ENCODE peak calls at places on chromosomes 16 and 17, in eight cellular contexts. T, P, E, B, K, O, R and S are unnamed samples.

GRCh38 chr17:4394208-4395110 is 28.0 kb upstream of the UBE2G1 start:
- DNase-seq in T (no peak), P (no peak), E (no peak), B (no peak), K (no peak), O (no peak), R (no peak), S (peak; percentile 1)

GRCh38 chr17:29154516-29155234 is 25.5 kb downstream of the MYO18A start:
- DNase-seq in T (no peak), P (no peak), E (no peak), B (no peak), K (peak; percentile 49), O (no peak), R (no peak), S (no peak)

GRCh38 chr17:55451758-55452468 is 30.3 kb upstream of the MMD start:
- DNase-seq in T (no peak), P (peak; percentile 62), E (no peak), B (no peak), K (no peak), O (no peak), R (no peak), S (no peak)

GRCh38 chr17:40530988-40531971 is 29.9 kb upstream of the TNS4 start:
- DNase-seq in T (peak; percentile 8), P (no peak), E (no peak), B (no peak), K (no peak), O (no peak), R (no peak), S (no peak)

GRCh38 chr16:9061358-9061813 is 30.1 kb upstream of the HAPSTR1 start:
- DNase-seq in T (no peak), P (no peak), E (no peak), B (no peak), K (no peak), O (no peak), R (no peak), S (no peak)

GRCh38 chr17:20157078-20157360 is 147.9 kb downstream of the SPECC1 start:
- DNase-seq in T (no peak), P (no peak), E (no peak), B (no peak), K (peak; percentile 35), O (no peak), R (no peak), S (no peak)

GRCh38 chr17:80457236-80457856 is 19.1 kb downstream of the NPTX1 start:
- DNase-seq in T (no peak), P (no peak), E (no peak), B (no peak), K (no peak), O (no peak), R (no peak), S (peak; percentile 42)

GRCh38 chr16:11576427-11577289 is 10.1 kb downstream of the LITAF start:
- DNase-seq in T (no peak), P (no peak), E (no peak), B (peak; percentile 66), K (no peak), O (peak; percentile 66), R (no peak), S (no peak)

GRCh38 chr17:77489239-77489897 is 348.6 kb downstream of the SEC14L1 start:
- DNase-seq in T (no peak), P (no peak), E (no peak), B (no peak), K (no peak), O (peak; percentile 24), R (no peak), S (no peak)

GRCh38 chr17:58309918-58310259 is 18.7 kb downstream of the TSPOAP1 start:
- DNase-seq in T (no peak), P (no peak), E (no peak), B (no peak), K (no peak), O (no peak), R (no peak), S (no peak)

GRCh38 chr16:72937916-72938315 is 110.0 kb downstream of the ZFHX3 start:
- DNase-seq in T (no peak), P (no peak), E (no peak), B (no peak), K (no peak), O (no peak), R (no peak), S (no peak)

GRCh38 chr16:72940886-72941285 is 107.0 kb downstream of the ZFHX3 start:
- DNase-seq in T (no peak), P (no peak), E (no peak), B (no peak), K (no peak), O (no peak), R (no peak), S (no peak)

GRCh38 chr16:72938426-72939164 is 109.3 kb downstream of the ZFHX3 start:
- DNase-seq in T (no peak), P (peak; percentile 87), E (no peak), B (peak; percentile 59), K (peak; percentile 46), O (no peak), R (no peak), S (no peak)

GRCh38 chr16:72937360-72937759 is 110.6 kb downstream of the ZFHX3 start:
- DNase-seq in T (no peak), P (no peak), E (no peak), B (no peak), K (no peak), O (no peak), R (no peak), S (no peak)

GRCh38 chr16:72939247-72939646 is 108.7 kb downstream of the ZFHX3 start:
- DNase-seq in T (no peak), P (peak; percentile 70), E (no peak), B (peak; percentile 64), K (no peak), O (no peak), R (no peak), S (no peak)
- TF ChIP-seq CTCF in T (no peak), P (peak; percentile 38), E (no peak), B (peak; percentile 20), K (no peak), O (no peak), R (no peak), S (no peak)

DNA sequence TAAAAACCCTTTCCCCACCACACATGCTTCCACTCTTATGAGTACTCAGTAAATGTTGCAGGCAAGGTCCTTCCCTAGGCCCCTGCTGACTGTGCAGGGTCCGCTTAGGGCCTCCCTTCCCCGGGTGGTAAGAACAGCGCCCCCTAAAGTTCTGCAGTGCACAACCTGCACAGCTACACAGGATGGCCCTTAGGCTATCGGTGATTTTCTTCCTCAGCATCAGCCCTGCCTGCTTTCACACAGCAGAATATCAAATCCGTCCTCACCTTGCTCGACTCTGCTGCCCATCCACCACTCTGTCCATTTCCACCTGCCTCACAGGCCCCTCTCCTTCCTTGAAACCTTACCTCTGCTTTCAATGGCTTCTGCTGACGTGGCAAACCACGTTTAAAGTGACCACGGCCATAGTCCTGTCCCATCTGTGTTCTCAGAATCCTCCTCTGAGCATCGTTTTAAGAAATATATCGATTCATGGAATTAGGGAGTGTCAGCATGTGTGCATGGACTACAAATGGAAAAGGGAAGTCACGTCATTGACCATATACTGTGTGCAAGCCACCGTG is 51.4 kb upstream of the TMEM132E start:
- DNase-seq in T (peak; percentile 61), P (no peak), E (no peak), B (peak; percentile 14), K (no peak), O (peak; percentile 61), R (no peak), S (no peak)
- TF ChIP-seq CTCF in T (peak; percentile 82), P (no peak), E (peak; percentile 47), B (no peak), K (no peak), O (peak; percentile 74), R (no peak), S (no peak)

GRCh38 chr17:61450641-61451537 is 1.3 kb upstream of the TBX4 start:
- DNase-seq in T (no peak), P (no peak), E (no peak), B (no peak), K (no peak), O (no peak), R (no peak), S (no peak)
- TF ChIP-seq CTCF in T (no peak), P (no peak), E (peak; percentile 55), B (no peak), K (no peak), O (no peak), R (no peak), S (no peak)

GRCh38 chr16:55046513-55046912 is 115.8 kb downstream of the IRX5 start:
- DNase-seq in T (no peak), P (no peak), E (no peak), B (no peak), K (no peak), O (no peak), R (no peak), S (no peak)

GRCh38 chr16:55047903-55048497 is 117.3 kb downstream of the IRX5 start:
- DNase-seq in T (no peak), P (no peak), E (no peak), B (no peak), K (no peak), O (no peak), R (no peak), S (no peak)

GRCh38 chr16:55047331-55047730 is 116.7 kb downstream of the IRX5 start:
- DNase-seq in T (no peak), P (no peak), E (no peak), B (no peak), K (no peak), O (no peak), R (no peak), S (no peak)

GRCh38 chr16:55046146-55046460 is 115.4 kb downstream of the IRX5 start:
- DNase-seq in T (no peak), P (no peak), E (no peak), B (no peak), K (no peak), O (no peak), R (no peak), S (no peak)

DNA sequence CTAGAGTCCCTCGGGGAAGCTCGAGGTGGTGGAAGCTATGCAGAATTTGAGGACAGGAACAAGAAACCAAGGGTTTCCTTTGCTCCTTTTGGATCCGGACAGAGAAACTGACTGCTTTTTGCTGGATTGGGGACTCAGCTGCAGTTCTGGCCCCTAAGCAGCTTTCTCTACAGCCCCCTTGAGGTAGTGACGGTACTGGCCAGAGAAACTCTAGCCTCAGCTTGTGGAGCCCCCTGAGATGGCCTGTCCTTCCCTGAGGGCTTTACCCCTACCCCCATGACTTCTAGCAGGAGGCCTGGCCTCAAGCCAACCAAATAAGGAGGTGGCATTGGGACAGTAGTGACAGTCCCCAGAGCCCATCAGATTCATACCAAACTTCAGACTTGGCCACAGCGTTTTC is 118.1 kb downstream of the IRX5 start:
- DNase-seq in T (no peak), P (no peak), E (no peak), B (no peak), K (no peak), O (no peak), R (no peak), S (no peak)
- TF ChIP-seq CTCF in T (no peak), P (no peak), E (no peak), B (no peak), K (no peak), O (no peak), R (no peak), S (no peak)

GRCh38 chr17:61583242-61583641 is 7.8 kb downstream of the NACA2 start:
- DNase-seq in T (no peak), P (peak; percentile 47), E (no peak), B (peak; percentile 79), K (no peak), O (no peak), R (no peak), S (no peak)
- TF ChIP-seq CTCF in T (no peak), P (peak; percentile 28), E (peak; percentile 63), B (peak; percentile 72), K (no peak), O (no peak), R (no peak), S (no peak)